ENCODE peak calls at places on chromosomes 1 and 21, in six cellular contexts. P, R, W, O, C and A are unnamed samples.

GRCh38 chr1:237390798-237391197 is 348.8 kb downstream of the RYR2 start:
- DNase-seq in R (no peak), W (no peak), O (no peak), P (no peak), C (no peak), A (no peak)

GRCh38 chr1:233094691-233095090 is 144.3 kb downstream of the NTPCR start:
- DNase-seq in W (no peak), C (no peak), O (no peak), P (no peak), R (no peak), A (no peak)

GRCh38 chr1:22506130-22506692 is 54.6 kb downstream of the ZBTB40 start:
- DNase-seq in C (no peak), R (no peak), O (no peak), W (no peak), P (no peak), A (no peak)

GRCh38 chr1:5279127-5279526 is 624.7 kb downstream of the AJAP1 start:
- DNase-seq in P (no peak), W (no peak), C (no peak), O (no peak), R (no peak), A (no peak)

GRCh38 chr1:39538531-39539251 is 37.9 kb downstream of the PABPC4 start:
- DNase-seq in P (no peak), C (no peak), R (no peak), O (no peak), W (no peak), A (no peak)

GRCh38 chr1:171883844-171884243 is 42.5 kb downstream of the DNM3 start:
- DNase-seq in R (no peak), O (no peak), W (no peak), C (no peak), P (no peak), A (no peak)

GRCh38 chr21:36749935-36750578 is 51.1 kb downstream of the SIM2 start:
- DNase-seq in P (no peak), C (no peak), O (no peak), R (no peak), W (peak), A (no peak)

GRCh38 chr1:234670936-234671628 is 61.1 kb upstream of the IRF2BP2 start:
- DNase-seq in P (no peak), O (no peak), R (no peak), W (no peak), C (no peak), A (no peak)

GRCh38 chr1:43980255-43981134 is 1.5 kb downstream of the B4GALT2 start:
- DNase-seq in R (no peak), P (peak), O (no peak), C (no peak), W (no peak), A (no peak)

GRCh38 chr21:35239811-35240219 is 190.7 kb upstream of the RUNX1 start:
- DNase-seq in W (no peak), C (no peak), O (no peak), R (no peak), P (no peak), A (no peak)

GRCh38 chr1:83692524-83693336 is 306.2 kb downstream of the TTLL7 start:
- DNase-seq in W (peak), P (no peak), R (no peak), O (no peak), C (no peak), A (peak)

GRCh38 chr1:182087304-182087703 is 25.8 kb upstream of the ZNF648 start:
- DNase-seq in W (no peak), R (no peak), P (no peak), O (no peak), C (no peak), A (no peak)

GRCh38 chr21:34889287-34889536 is 159.9 kb downstream of the RUNX1 start:
- DNase-seq in O (peak), P (peak), R (no peak), C (peak), W (peak), A (peak)

GRCh38 chr1:168786476-168787330 is 57.7 kb upstream of the DPT start:
- DNase-seq in O (no peak), C (no peak), W (no peak), R (no peak), P (no peak), A (no peak)

GRCh38 chr1:106584663-106585062 is 471.8 kb upstream of the PRMT6 start:
- DNase-seq in W (no peak), C (no peak), P (no peak), O (no peak), R (no peak), A (no peak)

GRCh38 chr1:35129080-35129479 is 49.9 kb downstream of the ZMYM1 start:
- DNase-seq in W (no peak), R (no peak), P (no peak), O (no peak), C (no peak), A (no peak)

GRCh38 chr1:220335668-220336067 is 63.4 kb upstream of the RAB3GAP2 start:
- DNase-seq in R (no peak), O (no peak), C (no peak), P (no peak), W (no peak), A (peak)

GRCh38 chr21:35288238-35288637 is 239.1 kb upstream of the RUNX1 start:
- DNase-seq in R (no peak), W (no peak), O (no peak), P (no peak), C (no peak), A (no peak)

GRCh38 chr1:84300991-84301758 is at the start of gene SAMD13:
- DNase-seq in R (peak), O (no peak), W (peak), P (peak), C (peak), A (peak)